ENCODE peak calls at places on chromosomes 11 and 22, in six cellular contexts. O, Q, V, S, E and F are unnamed samples.

GRCh38 chr11:10225553-10225952 is 68.5 kb downstream of the SBF2 start:
- DNase-seq in V (no peak), Q (no peak), E (no peak), O (no peak), S (no peak), F (no peak)

GRCh38 chr22:39135092-39135896 is 17.2 kb downstream of the CBX7 start:
- DNase-seq in Q (no peak), V (no peak), E (peak), S (peak), O (peak), F (peak)

GRCh38 chr11:115226556-115226955 is 277.7 kb downstream of the CADM1 start:
- DNase-seq in E (peak), S (no peak), V (no peak), Q (no peak), O (peak), F (no peak)

GRCh38 chr11:45644981-45645889 is 20.2 kb downstream of the CHST1 start:
- DNase-seq in Q (no peak), S (no peak), O (no peak), V (no peak), E (no peak), F (no peak)

GRCh38 chr11:37107415-37107814 is 509.4 kb upstream of the RAG2 start:
- DNase-seq in V (no peak), O (no peak), Q (no peak), E (no peak), S (no peak), F (no peak)

GRCh38 chr11:77067776-77068460 is 1.1 kb downstream of the CAPN5 start:
- DNase-seq in V (no peak), S (no peak), Q (peak), E (no peak), O (no peak), F (peak)

GRCh38 chr11:34915136-34916013 is 804 bp downstream of the APIP start:
- DNase-seq in E (no peak), O (peak), V (no peak), S (no peak), Q (no peak), F (no peak)

GRCh38 chr22:37752189-37753061 is 55.3 kb upstream of the GCAT start:
- DNase-seq in E (no peak), V (peak), O (peak), S (peak), Q (peak), F (peak)

GRCh38 chr11:2175659-2176058 is 4.0 kb upstream of the TH start:
- DNase-seq in V (no peak), E (no peak), O (peak), S (peak), Q (no peak), F (no peak)

GRCh38 chr11:16804104-16804947 is 65.9 kb downstream of the C11orf58 start:
- DNase-seq in O (peak), Q (no peak), V (no peak), E (no peak), S (peak), F (no peak)

GRCh38 chr22:44180706-44181032 is at the start of gene PARVG:
- DNase-seq in E (peak), O (no peak), Q (no peak), S (no peak), V (no peak), F (no peak)

GRCh38 chr11:128205796-128206195 is 381.6 kb downstream of the ETS1 start:
- DNase-seq in Q (no peak), E (no peak), V (no peak), S (no peak), O (no peak), F (no peak)

GRCh38 chr11:108906826-108907225 is 242.0 kb downstream of the DDX10 start:
- DNase-seq in O (peak), V (no peak), S (no peak), Q (no peak), E (no peak), F (no peak)
- H3K27ac ChIP-seq in O (no peak), V (no peak), S (peak), Q (no peak), E (no peak), F (no peak)

GRCh38 chr11:125153837-125154236 is 10.7 kb upstream of the PKNOX2 start:
- DNase-seq in Q (no peak), S (no peak), E (no peak), V (no peak), O (no peak), F (no peak)
- H3K27ac ChIP-seq in Q (no peak), S (no peak), E (no peak), V (no peak), O (no peak), F (no peak)

GRCh38 chr22:42714308-42714707 is 6.4 kb downstream of the A4GALT start:
- DNase-seq in Q (no peak), S (no peak), E (no peak), V (no peak), O (no peak), F (no peak)

GRCh38 chr22:42716649-42717127 is 4.0 kb downstream of the A4GALT start:
- DNase-seq in S (no peak), Q (no peak), E (no peak), O (no peak), V (no peak), F (no peak)

GRCh38 chr22:42717197-42717967 is 3.3 kb downstream of the A4GALT start:
- DNase-seq in Q (no peak), O (no peak), E (peak), S (peak), V (no peak), F (no peak)

GRCh38 chr22:42714768-42715430 is 5.8 kb downstream of the A4GALT start:
- DNase-seq in E (no peak), V (no peak), Q (no peak), S (no peak), O (peak), F (no peak)

DNA sequence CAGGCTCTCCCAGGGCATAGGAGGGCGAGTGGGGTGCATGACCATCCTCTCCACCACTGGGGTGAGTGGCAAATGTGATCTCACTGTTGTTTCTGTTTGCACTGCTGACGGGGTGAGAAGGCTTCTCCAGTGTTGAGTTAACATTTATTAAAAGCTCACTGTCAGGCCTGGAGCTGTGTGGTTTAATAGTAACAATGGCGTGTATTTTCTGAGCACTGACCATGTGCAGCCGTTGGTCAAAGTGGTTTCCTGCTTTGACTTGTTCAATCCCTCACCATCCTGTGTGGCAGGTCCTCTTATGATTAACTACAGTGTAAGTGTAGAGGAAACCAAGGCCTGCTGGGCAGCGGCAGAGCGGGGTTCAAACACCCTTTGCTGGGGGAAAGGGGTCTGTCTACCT is 4.4 kb downstream of the A4GALT start:
- DNase-seq in E (no peak), O (no peak), S (no peak), V (no peak), Q (no peak), F (no peak)
- H3K27ac ChIP-seq in E (no peak), O (no peak), S (no peak), V (peak), Q (no peak), F (peak)

GRCh38 chr11:63246045-63246444 is 2.6 kb upstream of the SLC22A25 start:
- DNase-seq in S (no peak), Q (no peak), E (no peak), V (no peak), O (no peak), F (no peak)
- H3K27ac ChIP-seq in S (no peak), Q (no peak), E (no peak), V (no peak), O (no peak), F (no peak)

DNA sequence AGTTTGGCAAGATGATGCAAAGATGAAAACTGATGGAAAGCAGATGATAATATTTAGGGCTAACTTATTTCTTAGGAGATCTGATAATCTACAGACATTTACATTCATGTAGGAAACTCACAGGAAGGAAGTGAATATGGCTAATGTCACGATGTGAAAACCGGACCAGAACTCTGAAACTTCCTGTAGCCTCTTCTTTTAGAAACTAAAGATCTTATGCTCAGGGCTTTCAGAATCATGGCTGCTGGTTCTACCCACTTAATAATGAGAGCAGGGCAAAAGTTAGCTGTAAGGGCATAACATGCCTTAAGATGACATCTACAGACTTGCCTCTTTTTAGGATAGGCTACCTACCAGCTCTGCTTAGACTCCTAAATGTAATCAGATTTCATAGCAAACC is 15.2 kb downstream of the CPSF7 start:
- DNase-seq in S (no peak), Q (no peak), O (no peak), E (no peak), V (no peak), F (no peak)
- H3K27ac ChIP-seq in S (no peak), Q (no peak), O (no peak), E (no peak), V (no peak), F (no peak)

GRCh38 chr11:8282621-8283509 is 19.2 kb upstream of the LMO1 start:
- DNase-seq in S (peak), E (peak), Q (no peak), O (no peak), V (no peak), F (peak)
- H3K27ac ChIP-seq in S (no peak), E (peak), Q (no peak), O (no peak), V (no peak), F (no peak)